ENCODE peak calls at places on chromosome 3, in six cellular contexts. P, R, E, K, C and G are unnamed samples.

GRCh38 chr3:197305854-197306253 is 7.4 kb upstream of the DLG1 start:
- DNase-seq in P (no peak), R (no peak), E (no peak), K (no peak), C (no peak), G (peak)

GRCh38 chr3:186162221-186162620 is 53.3 kb upstream of the ETV5 start:
- DNase-seq in P (no peak), R (no peak), E (no peak), K (no peak), C (no peak), G (no peak)

GRCh38 chr3:18122264-18122663 is 302.9 kb downstream of the SATB1 start:
- DNase-seq in P (no peak), R (no peak), E (no peak), K (no peak), C (no peak), G (no peak)

GRCh38 chr3:46423588-46423987 is 16.5 kb downstream of the CCRL2 start:
- DNase-seq in P (no peak), R (no peak), E (no peak), K (no peak), C (no peak), G (no peak)

GRCh38 chr3:35744419-35744818 is 105.1 kb downstream of the ARPP21 start:
- DNase-seq in P (no peak), R (peak), E (no peak), K (no peak), C (no peak), G (no peak)

GRCh38 chr3:50806806-50807205 is 132.1 kb downstream of the DOCK3 start:
- DNase-seq in P (no peak), R (peak), E (no peak), K (no peak), C (no peak), G (peak)

GRCh38 chr3:30720586-30721313 is 114.3 kb downstream of the TGFBR2 start:
- DNase-seq in P (no peak), R (no peak), E (no peak), K (no peak), C (peak), G (peak)

GRCh38 chr3:136380530-136380929 is 130.4 kb downstream of the PCCB start:
- DNase-seq in P (no peak), R (no peak), E (no peak), K (no peak), C (no peak), G (peak)

GRCh38 chr3:15646924-15647511 is 45.5 kb downstream of the BTD start:
- DNase-seq in P (peak), R (no peak), E (no peak), K (no peak), C (peak), G (peak)

GRCh38 chr3:53102601-53103147 is 27.6 kb downstream of the RFT1 start:
- DNase-seq in P (no peak), R (no peak), E (no peak), K (no peak), C (no peak), G (no peak)

GRCh38 chr3:39361252-39361927 is 21.8 kb upstream of the SLC25A38 start:
- DNase-seq in P (no peak), R (no peak), E (no peak), K (peak), C (no peak), G (no peak)

GRCh38 chr3:174253221-174253620 is 605.9 kb upstream of the NAALADL2 start:
- DNase-seq in P (no peak), R (no peak), E (no peak), K (no peak), C (no peak), G (no peak)

GRCh38 chr3:197104738-197105137 is 75.1 kb upstream of the MELTF start:
- DNase-seq in P (no peak), R (no peak), E (no peak), K (no peak), C (no peak), G (peak)

GRCh38 chr3:180416111-180416541 is 185.8 kb upstream of the TTC14 start:
- DNase-seq in P (no peak), R (no peak), E (peak), K (no peak), C (no peak), G (no peak)

GRCh38 chr3:32817561-32818430 is at the start of gene TRIM71:
- DNase-seq in P (no peak), R (no peak), E (no peak), K (no peak), C (no peak), G (no peak)

GRCh38 chr3:8629151-8630021 is 15.2 kb downstream of the SSUH2 start:
- DNase-seq in P (peak), R (no peak), E (no peak), K (no peak), C (peak), G (peak)